ENCODE peak calls at places on chromosomes 4 and X, in six cellular contexts. A is ecto neural progenitor cell; G is activated CD4-positive, CD25-positive, alpha-beta regulatory T cell; E is OCI-LY7; V is adipocyte; M is kidney. K is an unnamed sample.

GRCh38 chrX:45513042-45513441 is 312.4 kb upstream of the DIPK2B start:
- DNase-seq in A (no peak), G (no peak), E (no peak), V (no peak), M (no peak), K (no peak)

GRCh38 chr4:151917145-151917775 is 156.5 kb upstream of the GATB start:
- DNase-seq in A (peak), G (no peak), E (no peak), V (no peak), M (no peak), K (no peak)

GRCh38 chrX:79570524-79571240 is 203.5 kb upstream of the ITM2A start:
- DNase-seq in A (no peak), G (no peak), E (no peak), V (no peak), M (peak), K (no peak)

GRCh38 chr4:169244210-169244609 is 26.5 kb downstream of the SH3RF1 start:
- DNase-seq in A (no peak), G (no peak), E (no peak), V (peak), M (no peak), K (no peak)

GRCh38 chr4:23789765-23790164 is 100.1 kb downstream of the PPARGC1A start:
- DNase-seq in A (no peak), G (no peak), E (no peak), V (no peak), M (peak), K (peak)

GRCh38 chr4:87093443-87094123 is 126.8 kb downstream of the KLHL8 start:
- DNase-seq in A (no peak), G (peak), E (peak), V (peak), M (no peak), K (no peak)

GRCh38 chrX:1427756-1428155 is 25.0 kb downstream of the ASMTL start:
- DNase-seq in A (no peak), G (no peak), E (no peak), V (no peak), M (peak), K (no peak)

GRCh38 chr4:25925486-25926201 is 11.6 kb downstream of the SMIM20 start:
- DNase-seq in A (no peak), G (no peak), E (peak), V (peak), M (no peak), K (no peak)

GRCh38 chrX:119986203-119986602 is 42.7 kb upstream of the NKAP start:
- DNase-seq in A (no peak), G (no peak), E (no peak), V (no peak), M (no peak), K (no peak)

GRCh38 chr4:7828011-7828720 is 111.5 kb downstream of the AFAP1 start:
- DNase-seq in A (no peak), G (no peak), E (no peak), V (peak), M (no peak), K (peak)

GRCh38 chr4:27128431-27128830 is 267.8 kb downstream of the STIM2 start:
- DNase-seq in A (no peak), G (no peak), E (no peak), V (no peak), M (no peak), K (no peak)

GRCh38 chr4:183996868-183997267 is 91.8 kb downstream of the STOX2 start:
- DNase-seq in A (no peak), G (no peak), E (no peak), V (no peak), M (no peak), K (no peak)

GRCh38 chrX:134622813-134623185 is 35.5 kb downstream of the PLAC1 start:
- DNase-seq in A (no peak), G (no peak), E (no peak), V (no peak), M (no peak), K (no peak)

GRCh38 chrX:20952180-20952579 is 422.0 kb upstream of the CNKSR2 start:
- DNase-seq in A (no peak), G (no peak), E (no peak), V (no peak), M (no peak), K (no peak)

GRCh38 chr4:69833251-69833650 is 26.7 kb downstream of the SULT1E1 start:
- DNase-seq in A (no peak), G (no peak), E (no peak), V (peak), M (no peak), K (no peak)

GRCh38 chr4:184359905-184360304 is 114.4 kb downstream of the IRF2 start:
- DNase-seq in A (no peak), G (no peak), E (no peak), V (no peak), M (no peak), K (no peak)

GRCh38 chrX:31333181-31333831 is 261.5 kb upstream of the FTHL17 start:
- DNase-seq in A (no peak), G (no peak), E (no peak), V (peak), M (no peak), K (peak)

GRCh38 chr4:6971536-6972374 is 62.1 kb downstream of the TBC1D14 start:
- DNase-seq in A (no peak), G (no peak), E (no peak), V (no peak), M (no peak), K (no peak)

GRCh38 chr4:125020089-125021034 is 294.4 kb upstream of the FAT4 start:
- DNase-seq in A (no peak), G (no peak), E (no peak), V (no peak), M (no peak), K (no peak)

GRCh38 chrX:13131511-13132137 is 87.2 kb upstream of the FAM9C start:
- DNase-seq in A (no peak), G (no peak), E (no peak), V (no peak), M (no peak), K (no peak)

GRCh38 chrX:110944323-110944761 is 148.7 kb upstream of the CHRDL1 start:
- DNase-seq in A (peak), G (no peak), E (no peak), V (no peak), M (no peak), K (no peak)

GRCh38 chrX:39905475-39905889 is 192.3 kb downstream of the BCOR start:
- DNase-seq in A (no peak), G (no peak), E (no peak), V (no peak), M (no peak), K (no peak)

GRCh38 chr4:139704915-139705485 is 39.4 kb downstream of the MGST2 start:
- DNase-seq in A (no peak), G (no peak), E (peak), V (no peak), M (no peak), K (no peak)

GRCh38 chrX:97065066-97065465 is 181.4 kb downstream of the RPA4 start:
- DNase-seq in A (no peak), G (no peak), E (no peak), V (no peak), M (no peak), K (no peak)

GRCh38 chrX:41468647-41469323 is 21.6 kb downstream of the NYX start:
- DNase-seq in A (no peak), G (no peak), E (no peak), V (peak), M (peak), K (no peak)

GRCh38 chr4:40843696-40844095 is 93.9 kb downstream of the NSUN7 start:
- DNase-seq in A (no peak), G (no peak), E (peak), V (no peak), M (no peak), K (no peak)

GRCh38 chrX:66760648-66761047 is 121.8 kb upstream of the EDA2R start:
- DNase-seq in A (no peak), G (no peak), E (peak), V (no peak), M (no peak), K (no peak)

GRCh38 chrX:20159811-20160385 is 18.3 kb upstream of the EIF1AX start:
- DNase-seq in A (no peak), G (no peak), E (no peak), V (no peak), M (no peak), K (no peak)

GRCh38 chrX:110125435-110125834 is 122.5 kb downstream of the TMEM164 start:
- DNase-seq in A (no peak), G (no peak), E (no peak), V (peak), M (no peak), K (no peak)

GRCh38 chr4:127965803-127966175 is 583 bp downstream of the ABHD18 start:
- DNase-seq in A (no peak), G (peak), E (peak), V (peak), M (peak), K (no peak)

GRCh38 chrX:118179718-118180117 is 63.1 kb upstream of the KLHL13 start:
- DNase-seq in A (no peak), G (no peak), E (no peak), V (no peak), M (no peak), K (no peak)

GRCh38 chr4:8255698-8256441 is 13.7 kb upstream of the HTRA3 start:
- DNase-seq in A (no peak), G (no peak), E (no peak), V (peak), M (no peak), K (no peak)

GRCh38 chr4:173448103-173448502 is 49.2 kb upstream of the SCRG1 start:
- DNase-seq in A (no peak), G (no peak), E (no peak), V (peak), M (no peak), K (peak)

GRCh38 chr4:77911842-77912450 is 49.3 kb downstream of the MRPL1 start:
- DNase-seq in A (no peak), G (no peak), E (peak), V (peak), M (no peak), K (no peak)

GRCh38 chr4:119149110-119149509 is 13.5 kb downstream of the MYOZ2 start:
- DNase-seq in A (no peak), G (no peak), E (no peak), V (no peak), M (no peak), K (no peak)

GRCh38 chr4:20997886-20998285 is 297.6 kb downstream of the PACRGL start:
- DNase-seq in A (no peak), G (no peak), E (no peak), V (no peak), M (no peak), K (no peak)

GRCh38 chr4:64495948-64496347 is 86.7 kb upstream of the TECRL start:
- DNase-seq in A (no peak), G (no peak), E (no peak), V (no peak), M (no peak), K (no peak)

GRCh38 chr4:41613782-41614181 is 75.8 kb downstream of the LIMCH1 start:
- DNase-seq in A (no peak), G (no peak), E (no peak), V (peak), M (no peak), K (no peak)